ENCODE peak calls at places on chromosomes 1 and 21, in four cellular contexts. Z is EL, T is sciatic nerve, B is AG04450. D is an unnamed sample.

GRCh38 chr1:156196445-156196844 is 2.5 kb downstream of the SLC25A44 start:
- DNase-seq in Z (no peak), T (no peak), B (no peak), D (no peak)

GRCh38 chr1:150272379-150272840 is at the start of gene C1orf54:
- DNase-seq in Z (peak), T (peak), B (no peak), D (peak)

GRCh38 chr1:192918259-192918658 is 109.4 kb downstream of the RGS2 start:
- DNase-seq in Z (no peak), T (no peak), B (no peak), D (no peak)

GRCh38 chr1:156458181-156458503 is 42.4 kb downstream of the MEF2D start:
- DNase-seq in Z (peak), T (no peak), B (no peak), D (no peak)

GRCh38 chr1:155507960-155508359 is 54.6 kb downstream of the ASH1L start:
- DNase-seq in Z (no peak), T (no peak), B (no peak), D (no peak)

GRCh38 chr1:112866981-112867380 is 89.0 kb downstream of the SLC16A1 start:
- DNase-seq in Z (no peak), T (no peak), B (no peak), D (no peak)

GRCh38 chr21:27246741-27247140 is 279.9 kb upstream of the ADAMTS5 start:
- DNase-seq in Z (peak), T (no peak), B (peak), D (no peak)

GRCh38 chr1:19605884-19606442 is 38.1 kb upstream of the NBL1 start:
- DNase-seq in Z (no peak), T (no peak), B (no peak), D (no peak)